ENCODE peak calls at places on chromosomes 11 and 22, in seven cellular contexts. K is activated T-cell treated with anti-CD3 and anti-CD28 coated beads, Interleukin-2, amount 50 U/mL, for 24 hours; F is stimulated activated CD4-positive, alpha-beta T cell treated with anti-CD3 and anti-CD28 coated beads, Interleukin-1b, Interleukin-23, amount 100 ng/mL, for 24 hours; M is brain pericyte; T is anterior cingulate cortex; B is ascending aorta; Q is mesendoderm. X is an unnamed sample.

GRCh38 chr11:128039140-128040021 is 548.0 kb downstream of the ETS1 start:
- DNase-seq in M (no peak), F (peak), B (peak), T (no peak), Q (no peak), K (peak), X (peak)

GRCh38 chr22:27454807-27455450 is 346.6 kb downstream of the MN1 start:
- DNase-seq in Q (peak), B (no peak), T (no peak), F (no peak), M (no peak), K (no peak), X (no peak)

GRCh38 chr11:6646040-6646439 is 9.6 kb downstream of the DCHS1 start:
- DNase-seq in F (no peak), T (no peak), M (peak), B (no peak), Q (no peak), K (no peak), X (no peak)

GRCh38 chr11:70805243-70805642 is 406.9 kb downstream of the CTTN start:
- DNase-seq in T (no peak), M (no peak), F (no peak), B (no peak), Q (no peak), K (no peak), X (no peak)

GRCh38 chr22:44755956-44756361 is 3.6 kb downstream of the ARHGAP8 start:
- DNase-seq in Q (peak), B (no peak), F (no peak), M (no peak), K (no peak), T (no peak), X (no peak)

GRCh38 chr11:120106354-120106753 is 31.6 kb downstream of the TRIM29 start:
- DNase-seq in K (no peak), B (no peak), M (no peak), F (no peak), T (no peak), Q (no peak), X (no peak)

GRCh38 chr11:47248304-47248663 is 330 bp downstream of the ACP2 start:
- DNase-seq in F (no peak), B (no peak), M (no peak), K (no peak), Q (no peak), T (no peak), X (no peak)

GRCh38 chr11:46050065-46050464 is 71.2 kb downstream of the PHF21A start:
- DNase-seq in F (no peak), Q (peak), B (no peak), M (peak), T (no peak), K (no peak), X (peak)

GRCh38 chr22:39530692-39531331 is 1.7 kb downstream of the RPS19BP1 start:
- DNase-seq in Q (peak), K (no peak), M (no peak), B (no peak), F (no peak), T (no peak), X (no peak)

X was measured in astrocyte of the cerebellum.